ENCODE peak calls at places on chromosomes 3 and 15, in four cellular contexts. One of them, this sample, is unnamed. For H3K79me2, the result is how much of the 10 kb centered on the place peaks cover.

GRCh38 chr3:8742921-8743605 is 9.5 kb downstream of the CAV3 start:
- DNase-seq in HCT116: no peak
- DNase-seq in H1: no peak
- DNase-seq in PC-3: peak
- DNase-seq in this sample: no peak

GRCh38 chr3:15305366-15305844 is 27.0 kb downstream of the SH3BP5 start:
- DNase-seq in HCT116: peak
- DNase-seq in H1: no peak
- DNase-seq in PC-3: peak
- DNase-seq in this sample: no peak

GRCh38 chr3:162538466-162538865 is 1041.9 kb downstream of the OTOL1 start:
- DNase-seq in HCT116: no peak
- DNase-seq in H1: no peak
- DNase-seq in PC-3: no peak
- DNase-seq in this sample: no peak

GRCh38 chr3:186220886-186221285 is 112.0 kb upstream of the ETV5 start:
- DNase-seq in HCT116: no peak
- DNase-seq in H1: no peak
- DNase-seq in PC-3: no peak
- DNase-seq in this sample: peak

GRCh38 chr3:5891721-5892120 is 704.2 kb downstream of the EDEM1 start:
- DNase-seq in HCT116: no peak
- DNase-seq in H1: no peak
- DNase-seq in PC-3: no peak
- DNase-seq in this sample: no peak

GRCh38 chr3:165196577-165197561 is 685 bp upstream of the SLITRK3 start:
- DNase-seq in HCT116: no peak
- DNase-seq in H1: no peak
- DNase-seq in PC-3: no peak
- DNase-seq in this sample: peak

GRCh38 chr3:187104956-187105355 is 34.3 kb downstream of the RPL39L start:
- DNase-seq in HCT116: no peak
- DNase-seq in H1: no peak
- DNase-seq in PC-3: no peak
- DNase-seq in this sample: no peak

GRCh38 chr15:74397239-74398068 is 30.0 kb upstream of the CYP11A1 start:
- DNase-seq in HCT116: no peak
- DNase-seq in H1: no peak
- DNase-seq in PC-3: peak
- DNase-seq in this sample: no peak

DNA sequence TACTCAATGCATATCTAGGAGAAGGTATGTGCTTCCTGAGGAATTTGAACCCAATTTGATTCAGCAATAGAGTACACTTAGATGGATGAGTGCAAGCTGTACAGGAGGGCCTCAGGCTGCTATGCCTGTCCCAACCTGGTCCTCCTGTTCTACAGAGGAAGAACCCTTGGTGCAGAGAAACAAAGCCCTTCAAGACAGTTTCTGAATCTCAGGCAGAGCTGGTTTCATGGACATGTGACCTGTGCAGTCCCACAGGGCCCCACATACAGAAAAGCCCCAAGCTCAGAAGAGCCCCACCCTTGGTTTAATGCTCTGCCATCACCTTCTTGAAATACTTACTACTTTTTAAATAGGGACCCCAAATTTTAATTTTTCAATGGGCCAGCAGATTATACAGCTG is 15.3 kb downstream of the FOXP1 start:
- DNase-seq in HCT116: no peak
- DNase-seq in H1: no peak
- DNase-seq in PC-3: no peak
- DNase-seq in this sample: no peak
- H3K4me2 ChIP-seq in HCT116: no peak
- H3K4me2 ChIP-seq in H1: no peak
- H3K4me2 ChIP-seq in PC-3: no peak
- H3K4me2 ChIP-seq in this sample: no peak

GRCh38 chr3:10395196-10395595 is 74.3 kb upstream of the SEC13 start:
- DNase-seq in HCT116: no peak
- DNase-seq in H1: peak
- DNase-seq in PC-3: no peak
- DNase-seq in this sample: no peak

GRCh38 chr3:10396083-10396482 is 75.2 kb upstream of the SEC13 start:
- DNase-seq in HCT116: no peak
- DNase-seq in H1: no peak
- DNase-seq in PC-3: peak
- DNase-seq in this sample: no peak

GRCh38 chr3:10394491-10395025 is 73.6 kb upstream of the SEC13 start:
- DNase-seq in HCT116: no peak
- DNase-seq in H1: no peak
- DNase-seq in PC-3: no peak
- DNase-seq in this sample: no peak

GRCh38 chr3:10396931-10397330 is 76.0 kb upstream of the SEC13 start:
- DNase-seq in HCT116: no peak
- DNase-seq in H1: no peak
- DNase-seq in PC-3: no peak
- DNase-seq in this sample: no peak

GRCh38 chr3:10395671-10396070 is 74.8 kb upstream of the SEC13 start:
- DNase-seq in HCT116: no peak
- DNase-seq in H1: no peak
- DNase-seq in PC-3: peak
- DNase-seq in this sample: no peak
- H3K4me3 ChIP-seq in HCT116: no peak
- H3K4me3 ChIP-seq in H1: no peak
- H3K4me3 ChIP-seq in PC-3: no peak
- H3K4me3 ChIP-seq in this sample: no peak

GRCh38 chr3:149362361-149362760 is 15.1 kb downstream of the TM4SF1 start:
- DNase-seq in HCT116: no peak
- DNase-seq in H1: no peak
- DNase-seq in PC-3: no peak
- DNase-seq in this sample: no peak
- H3K79me2 ChIP-seq in HCT116: under half
- H3K79me2 ChIP-seq in H1: under half
- H3K79me2 ChIP-seq in PC-3: under half
- H3K79me2 ChIP-seq in this sample: under half

GRCh38 chr15:89128320-89129122 is 40.3 kb downstream of the ABHD2 start:
- DNase-seq in HCT116: no peak
- DNase-seq in H1: no peak
- DNase-seq in PC-3: no peak
- DNase-seq in this sample: no peak
- H3K4me2 ChIP-seq in HCT116: no peak
- H3K4me2 ChIP-seq in H1: no peak
- H3K4me2 ChIP-seq in PC-3: no peak
- H3K4me2 ChIP-seq in this sample: no peak

DNA sequence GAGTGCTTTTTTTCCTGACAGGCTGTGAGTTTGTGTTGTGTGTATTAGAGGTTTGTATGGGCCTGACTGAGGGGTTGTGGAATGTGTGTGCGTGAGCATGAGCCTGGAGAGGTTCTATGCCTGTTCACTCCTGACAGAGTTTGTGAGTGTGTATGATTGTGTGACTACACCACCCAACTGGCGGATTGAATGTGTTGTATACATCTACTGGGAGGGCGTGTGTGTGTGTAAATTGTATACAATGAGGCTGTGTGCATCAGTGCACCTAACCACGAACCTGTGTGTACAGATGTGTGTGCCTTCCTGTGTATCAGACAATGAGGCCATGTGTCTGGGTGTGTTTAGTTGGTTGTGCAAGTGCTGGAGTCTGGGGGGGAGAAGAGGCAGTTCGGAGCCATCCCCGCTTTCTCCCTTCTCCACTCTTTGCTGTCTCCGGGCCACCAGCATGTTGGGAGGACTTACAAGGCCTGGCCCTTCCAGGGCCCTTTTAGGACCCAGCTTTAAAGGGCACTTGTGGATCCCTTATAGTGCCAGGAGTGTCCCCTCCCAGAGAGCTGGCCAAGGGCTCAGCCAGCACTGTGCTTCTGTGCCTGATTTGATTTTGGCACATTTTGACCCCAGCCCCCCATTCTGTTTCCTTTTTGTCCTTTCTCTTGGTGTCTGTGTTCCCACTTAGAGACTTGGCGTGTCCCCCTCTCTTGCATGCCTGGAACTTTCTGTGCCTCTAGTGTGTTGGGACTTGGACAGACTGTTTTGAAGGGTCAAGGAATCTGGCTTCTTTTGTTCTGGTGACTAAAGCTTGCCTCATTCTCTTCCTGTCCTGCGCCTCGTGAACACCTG is 1.3 kb downstream of the CTDSPL start:
- DNase-seq in HCT116: no peak
- DNase-seq in H1: no peak
- DNase-seq in PC-3: no peak
- DNase-seq in this sample: peak
- H3K4me3 ChIP-seq in HCT116: peak
- H3K4me3 ChIP-seq in H1: peak
- H3K4me3 ChIP-seq in PC-3: peak
- H3K4me3 ChIP-seq in this sample: peak

GRCh38 chr15:69414702-69415161 is 583 bp downstream of the KIF23 start:
- DNase-seq in HCT116: peak
- DNase-seq in H1: no peak
- DNase-seq in PC-3: peak
- DNase-seq in this sample: peak

GRCh38 chr15:69415381-69415780 is 1.2 kb downstream of the KIF23 start:
- DNase-seq in HCT116: no peak
- DNase-seq in H1: no peak
- DNase-seq in PC-3: no peak
- DNase-seq in this sample: no peak

GRCh38 chr15:69421498-69421897 is 7.3 kb downstream of the KIF23 start:
- DNase-seq in HCT116: no peak
- DNase-seq in H1: no peak
- DNase-seq in PC-3: no peak
- DNase-seq in this sample: no peak

GRCh38 chr15:69413822-69414701 is at the start of gene KIF23:
- DNase-seq in HCT116: peak
- DNase-seq in H1: peak
- DNase-seq in PC-3: peak
- DNase-seq in this sample: peak

GRCh38 chr15:69417581-69417980 is 3.4 kb downstream of the KIF23 start:
- DNase-seq in HCT116: no peak
- DNase-seq in H1: no peak
- DNase-seq in PC-3: no peak
- DNase-seq in this sample: no peak
- H3K79me2 ChIP-seq in HCT116: half or more
- H3K79me2 ChIP-seq in H1: under half
- H3K79me2 ChIP-seq in PC-3: half or more
- H3K79me2 ChIP-seq in this sample: half or more

DNA sequence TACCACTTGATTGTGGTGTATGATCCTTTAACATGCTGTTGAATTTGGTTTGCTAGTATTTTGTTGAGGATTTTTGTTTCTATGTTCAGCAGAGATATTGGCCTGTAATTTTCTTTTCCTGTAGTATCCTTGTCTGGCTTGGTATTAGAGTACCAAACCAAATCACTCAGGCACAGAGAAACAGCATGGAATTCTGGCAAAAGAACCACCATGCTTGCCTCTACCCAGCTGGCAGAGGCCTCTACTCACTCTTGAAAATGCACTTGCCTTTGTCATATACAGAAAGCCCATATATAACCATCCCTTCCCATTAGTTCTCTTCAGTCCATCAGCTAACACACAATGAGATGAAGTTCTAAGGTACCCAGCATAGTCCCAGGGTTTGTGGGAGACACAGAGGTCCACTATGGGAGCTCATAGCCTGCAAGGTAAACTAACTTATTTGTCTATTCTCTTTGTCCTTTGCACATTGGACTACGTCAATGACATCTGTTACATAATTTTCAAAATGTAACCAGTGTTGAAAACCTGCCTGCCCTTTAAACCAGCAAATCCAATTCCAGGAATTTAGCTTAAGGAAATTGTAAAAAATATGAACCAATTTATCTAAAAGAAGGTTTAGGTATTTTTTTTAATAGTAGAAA is 82.1 kb upstream of the POMGNT2 start:
- DNase-seq in HCT116: no peak
- DNase-seq in H1: no peak
- DNase-seq in PC-3: no peak
- DNase-seq in this sample: no peak
- H3K4me2 ChIP-seq in HCT116: no peak
- H3K4me2 ChIP-seq in H1: no peak
- H3K4me2 ChIP-seq in PC-3: no peak
- H3K4me2 ChIP-seq in this sample: no peak

GRCh38 chr15:39581501-39582285 is 814 bp downstream of the THBS1 start:
- DNase-seq in HCT116: no peak
- DNase-seq in H1: no peak
- DNase-seq in PC-3: peak
- DNase-seq in this sample: peak
- H3K4me3 ChIP-seq in HCT116: peak
- H3K4me3 ChIP-seq in H1: peak
- H3K4me3 ChIP-seq in PC-3: peak
- H3K4me3 ChIP-seq in this sample: peak

GRCh38 chr3:57815034-57815433 is 58.9 kb downstream of the SLMAP start:
- DNase-seq in HCT116: no peak
- DNase-seq in H1: no peak
- DNase-seq in PC-3: no peak
- DNase-seq in this sample: no peak
- H3K79me2 ChIP-seq in HCT116: half or more
- H3K79me2 ChIP-seq in H1: half or more
- H3K79me2 ChIP-seq in PC-3: half or more
- H3K79me2 ChIP-seq in this sample: half or more

This sample was measured in neural progenitor cell.